ENCODE peak calls at places on chromosomes 4 and X, in six cellular contexts. U, X, D, O, P and Y are unnamed samples.

GRCh38 chr4:55378617-55379467 is 16.9 kb upstream of the TMEM165 start:
- DNase-seq in U (no peak), X (peak), D (no peak), O (peak), P (peak), Y (peak)

GRCh38 chrX:72609313-72609712 is 36.7 kb upstream of the HDAC8 start:
- DNase-seq in U (peak), X (peak), D (peak), O (peak), P (peak), Y (no peak)

GRCh38 chr4:63851496-63851895 is 557.8 kb downstream of the TECRL start:
- DNase-seq in U (no peak), X (no peak), D (no peak), O (peak), P (no peak), Y (no peak)

GRCh38 chr4:103786014-103786413 is 66.2 kb upstream of the TACR3 start:
- DNase-seq in U (peak), X (peak), D (peak), O (peak), P (peak), Y (no peak)

GRCh38 chrX:121064579-121064978 is 17.2 kb downstream of the GLUD2 start:
- DNase-seq in U (no peak), X (no peak), D (no peak), O (no peak), P (no peak), Y (no peak)

GRCh38 chrX:151776113-151776790 is 41.7 kb downstream of the CNGA2 start:
- DNase-seq in U (no peak), X (peak), D (no peak), O (no peak), P (no peak), Y (no peak)

GRCh38 chr4:64857815-64858214 is 448.6 kb upstream of the TECRL start:
- DNase-seq in U (no peak), X (no peak), D (no peak), O (no peak), P (no peak), Y (no peak)

GRCh38 chr4:140695483-140695882 is 60.7 kb downstream of the TBC1D9 start:
- DNase-seq in U (no peak), X (no peak), D (no peak), O (no peak), P (no peak), Y (no peak)

GRCh38 chrX:53257670-53258423 is 23.5 kb downstream of the IQSEC2 start:
- DNase-seq in U (no peak), X (no peak), D (no peak), O (no peak), P (no peak), Y (no peak)

GRCh38 chr4:177907736-177908424 is 465.6 kb upstream of the AGA start:
- DNase-seq in U (no peak), X (no peak), D (no peak), O (no peak), P (no peak), Y (no peak)

GRCh38 chr4:663438-664428 is 10.3 kb downstream of the ATP5ME start:
- DNase-seq in U (no peak), X (no peak), D (no peak), O (no peak), P (no peak), Y (no peak)

GRCh38 chr4:75950416-75950815 is 9.6 kb upstream of the NAAA start:
- DNase-seq in U (no peak), X (no peak), D (no peak), O (no peak), P (peak), Y (no peak)

GRCh38 chrX:40093586-40093985 is 4.2 kb downstream of the BCOR start:
- DNase-seq in U (no peak), X (no peak), D (no peak), O (no peak), P (no peak), Y (no peak)

GRCh38 chrX:40094900-40095587 is 2.7 kb downstream of the BCOR start:
- DNase-seq in U (no peak), X (no peak), D (no peak), O (peak), P (no peak), Y (no peak)

GRCh38 chrX:40092808-40093435 is 4.8 kb downstream of the BCOR start:
- DNase-seq in U (no peak), X (no peak), D (no peak), O (no peak), P (no peak), Y (no peak)

GRCh38 chrX:40095588-40096394 is 2.0 kb downstream of the BCOR start:
- DNase-seq in U (no peak), X (no peak), D (no peak), O (peak), P (peak), Y (peak)

GRCh38 chrX:40094041-40094899 is 3.5 kb downstream of the BCOR start:
- DNase-seq in U (peak), X (no peak), D (no peak), O (peak), P (peak), Y (peak)
- TF ChIP-seq CTCF in U (no peak), X (no peak), D (no peak), O (no peak), P (no peak), Y (no peak)

GRCh38 chr4:102541708-102542107 is 40.5 kb downstream of the NFKB1 start:
- DNase-seq in U (no peak), X (no peak), D (no peak), O (no peak), P (no peak), Y (no peak)
- TF ChIP-seq CTCF in U (no peak), X (no peak), D (no peak), O (peak), P (peak), Y (no peak)

GRCh38 chrX:110462957-110463356 is 104.3 kb downstream of the RTL9 start:
- DNase-seq in U (peak), X (peak), D (no peak), O (no peak), P (no peak), Y (no peak)
- TF ChIP-seq CTCF in U (peak), X (peak), D (peak), O (peak), P (no peak), Y (no peak)

GRCh38 chr4:92270908-92271307 is 32.9 kb upstream of the GRID2 start:
- DNase-seq in U (no peak), X (no peak), D (no peak), O (peak), P (peak), Y (no peak)
- TF ChIP-seq CTCF in U (no peak), X (no peak), D (no peak), O (peak), P (peak), Y (no peak)

GRCh38 chr4:179344861-179345260 is 1902.6 kb upstream of the AGA start:
- DNase-seq in U (no peak), X (no peak), D (no peak), O (no peak), P (no peak), Y (no peak)
- TF ChIP-seq CTCF in U (no peak), X (no peak), D (no peak), O (no peak), P (no peak), Y (no peak)

DNA sequence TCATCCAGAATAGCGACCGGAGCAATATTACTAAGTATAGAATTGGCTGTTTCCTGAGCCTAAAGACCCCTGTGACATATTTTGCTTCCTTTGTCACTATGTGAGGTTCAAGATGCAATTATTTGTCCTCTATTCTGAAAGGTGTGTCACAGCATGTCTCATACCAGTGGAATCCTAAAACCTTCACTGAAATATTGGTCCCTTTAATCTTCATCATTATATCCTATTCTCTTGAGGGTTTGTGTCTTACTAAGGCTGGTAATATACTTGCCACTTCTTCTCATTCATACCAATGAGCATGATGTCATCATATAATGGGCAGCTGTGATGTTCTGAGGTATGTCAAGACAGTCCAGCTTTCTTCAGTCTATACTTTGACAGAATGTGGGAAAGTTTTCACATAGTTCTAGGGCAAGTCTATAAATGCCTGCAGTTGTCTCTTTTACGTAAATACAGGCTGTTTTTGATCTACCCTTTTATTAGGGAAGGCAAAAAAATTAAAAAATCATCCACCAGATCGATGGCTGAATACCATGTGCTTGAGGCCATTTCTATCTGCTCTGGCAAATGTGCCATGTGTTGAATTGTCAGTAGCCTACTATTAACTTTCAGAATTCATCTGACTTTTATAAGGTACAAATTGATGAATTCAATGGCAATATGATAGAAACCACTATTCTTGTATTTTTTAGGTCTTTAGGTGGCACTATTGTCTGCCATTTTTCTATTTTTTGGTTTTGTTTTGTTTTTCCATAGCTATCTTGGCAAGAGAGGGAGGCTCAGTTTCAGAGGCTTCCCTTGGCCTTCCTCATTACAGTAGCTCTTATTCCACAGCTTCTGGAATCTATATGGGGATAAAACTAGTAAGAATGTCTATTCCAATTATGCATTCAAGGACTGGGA is 209.0 kb downstream of the PPARGC1A start:
- DNase-seq in U (peak), X (peak), D (peak), O (no peak), P (peak), Y (no peak)
- TF ChIP-seq CTCF in U (no peak), X (peak), D (no peak), O (no peak), P (no peak), Y (no peak)

DNA sequence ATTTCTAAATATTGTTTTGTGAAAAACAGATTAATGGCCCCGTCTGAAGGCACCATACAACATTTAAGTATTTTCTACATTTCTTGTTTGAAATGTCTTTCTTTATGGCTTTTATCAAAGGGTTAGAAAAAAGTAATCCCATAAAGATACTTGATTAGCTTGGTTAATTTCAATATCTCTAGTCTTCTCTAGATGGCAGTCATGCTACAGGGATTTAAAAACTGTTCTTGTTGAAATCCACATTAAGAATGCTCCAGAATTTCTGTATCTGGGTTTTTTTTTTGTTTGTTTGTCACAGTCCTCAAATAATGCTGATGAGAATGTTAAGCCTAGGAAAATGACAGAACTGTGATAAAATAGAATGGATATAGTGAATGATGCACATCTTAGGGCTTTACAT is 109.0 kb upstream of the AADAT start:
- DNase-seq in U (no peak), X (peak), D (no peak), O (peak), P (peak), Y (no peak)
- TF ChIP-seq CTCF in U (no peak), X (no peak), D (no peak), O (peak), P (no peak), Y (peak)

GRCh38 chrX:65534450-65535292 is at the start of gene LAS1L:
- DNase-seq in U (peak), X (peak), D (peak), O (peak), P (peak), Y (peak)

GRCh38 chrX:65528293-65528692 is 6.3 kb downstream of the LAS1L start:
- DNase-seq in U (no peak), X (no peak), D (no peak), O (no peak), P (no peak), Y (no peak)

GRCh38 chrX:65532016-65532415 is 2.6 kb downstream of the LAS1L start:
- DNase-seq in U (no peak), X (peak), D (no peak), O (no peak), P (no peak), Y (no peak)

GRCh38 chrX:65524139-65524538 is 10.4 kb downstream of the LAS1L start:
- DNase-seq in U (no peak), X (no peak), D (no peak), O (no peak), P (no peak), Y (no peak)

DNA sequence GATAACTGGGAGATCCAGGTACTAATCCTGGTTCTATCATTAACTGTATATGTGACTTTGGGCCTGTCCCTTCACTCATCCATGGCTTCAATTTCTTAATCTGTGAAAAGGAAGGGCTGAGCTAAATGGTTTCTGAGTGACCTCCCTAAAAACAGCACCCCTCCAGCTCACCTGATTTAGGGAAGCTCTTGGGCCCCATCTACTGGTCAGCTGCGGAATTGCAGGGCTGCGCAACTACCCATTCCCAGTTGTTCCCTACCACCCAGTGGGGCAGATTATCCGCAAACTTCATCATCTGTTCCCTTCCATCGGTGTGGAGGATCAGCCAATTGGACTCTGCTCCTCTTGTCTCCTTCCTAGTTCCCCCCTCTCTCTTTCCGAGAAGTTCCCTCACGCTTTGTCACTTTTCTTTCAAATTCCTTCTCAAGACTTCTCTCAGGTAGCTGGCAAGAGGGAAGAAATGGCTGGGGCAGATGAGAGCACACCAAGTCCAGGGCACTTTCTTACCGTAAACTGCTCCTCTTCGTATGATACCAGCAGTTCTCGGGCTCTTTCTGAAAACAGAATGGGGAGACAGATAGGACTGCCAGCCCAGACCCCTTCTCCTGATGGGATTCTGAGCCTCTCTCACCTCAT is 5.8 kb downstream of the LAS1L start:
- DNase-seq in U (peak), X (peak), D (peak), O (peak), P (peak), Y (peak)
- TF ChIP-seq CTCF in U (peak), X (peak), D (peak), O (peak), P (peak), Y (peak)

DNA sequence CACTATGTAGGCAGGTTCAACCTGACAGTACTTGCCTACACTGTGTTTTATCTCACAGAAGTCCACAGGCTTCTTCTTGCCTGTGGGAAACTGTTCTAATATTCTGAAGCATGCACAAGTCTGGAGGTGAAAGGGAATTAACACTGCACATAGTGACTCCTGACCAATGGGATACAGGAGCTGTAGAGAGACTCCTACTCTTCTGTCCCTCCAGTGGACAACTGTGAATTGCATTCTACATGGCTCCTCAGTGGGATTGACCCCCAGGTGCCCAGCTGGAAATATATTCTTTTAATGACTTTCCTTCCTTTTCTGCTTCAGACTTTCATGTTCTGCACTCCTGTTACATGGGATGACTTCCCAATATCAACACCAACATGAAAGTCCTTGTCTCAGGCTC is 8.2 kb upstream of the YIPF6 start:
- DNase-seq in U (peak), X (peak), D (peak), O (peak), P (peak), Y (no peak)
- TF ChIP-seq CTCF in U (peak), X (peak), D (peak), O (peak), P (peak), Y (peak)